ENCODE peak calls at places on chromosomes 12 and 14, in four cellular contexts. C is GM23248, H is left ventricle myocardium inferior, R is mammary epithelial cell. W is an unnamed sample.

GRCh38 chr12:110934093-110934852 is 13.9 kb upstream of the MYL2 start:
- DNase-seq in C (peak), H (no peak), R (peak), W (no peak)

GRCh38 chr14:65981192-65981843 is 504.9 kb upstream of the CCDC196 start:
- DNase-seq in C (no peak), H (peak), R (no peak), W (no peak)

GRCh38 chr12:5036031-5036430 is 7.6 kb upstream of the KCNA5 start:
- DNase-seq in C (no peak), H (no peak), R (no peak), W (no peak)

GRCh38 chr12:108567388-108567787 is 5.0 kb downstream of the ISCU start:
- DNase-seq in C (no peak), H (no peak), R (no peak), W (no peak)

GRCh38 chr14:77007975-77008421 is 20.5 kb downstream of the IRF2BPL start:
- DNase-seq in C (no peak), H (peak), R (peak), W (no peak)

GRCh38 chr14:101184104-101184455 is 280.6 kb upstream of the RTL1 start:
- DNase-seq in C (no peak), H (no peak), R (no peak), W (no peak)

GRCh38 chr14:24427537-24428508 is 1.6 kb downstream of the CBLN3 start:
- DNase-seq in C (no peak), H (no peak), R (no peak), W (peak)

GRCh38 chr14:73943083-73943482 is 6.8 kb downstream of the FAM161B start:
- DNase-seq in C (peak), H (no peak), R (peak), W (no peak)

GRCh38 chr12:15522574-15523187 is 200.4 kb downstream of the PTPRO start:
- DNase-seq in C (peak), H (no peak), R (peak), W (no peak)

GRCh38 chr12:64082866-64083268 is 139.2 kb downstream of the KICS2 start:
- DNase-seq in C (no peak), H (no peak), R (no peak), W (no peak)

GRCh38 chr12:81610955-81611889 is 147.9 kb downstream of the PPFIA2 start:
- DNase-seq in C (peak), H (no peak), R (peak), W (peak)

GRCh38 chr12:48883305-48884171 is 17.9 kb upstream of the RND1 start:
- DNase-seq in C (no peak), H (no peak), R (no peak), W (no peak)

GRCh38 chr14:103943673-103944072 is 1.3 kb upstream of the RD3L start:
- DNase-seq in C (no peak), H (no peak), R (no peak), W (no peak)

GRCh38 chr14:74508292-74508731 is 14.7 kb downstream of the ISCA2 start:
- DNase-seq in C (peak), H (no peak), R (no peak), W (no peak)

GRCh38 chr12:119925269-119925668 is 48.1 kb upstream of the CIT start:
- DNase-seq in C (no peak), H (no peak), R (no peak), W (no peak)

GRCh38 chr14:100671386-100671901 is 55.2 kb upstream of the DLK1 start:
- DNase-seq in C (no peak), H (no peak), R (no peak), W (no peak)

GRCh38 chr12:3207858-3208257 is 130.7 kb downstream of the TSPAN9 start:
- DNase-seq in C (no peak), H (no peak), R (no peak), W (no peak)

GRCh38 chr12:46181465-46181864 is 87.4 kb downstream of the SLC38A1 start:
- DNase-seq in C (no peak), H (no peak), R (no peak), W (no peak)

GRCh38 chr12:62248873-62249272 is 11.3 kb upstream of the USP15 start:
- DNase-seq in C (peak), H (no peak), R (peak), W (no peak)

GRCh38 chr12:57104292-57104910 is 6.8 kb downstream of the STAT6 start:
- DNase-seq in C (no peak), H (no peak), R (no peak), W (no peak)

GRCh38 chr12:64669270-64669842 is 59.1 kb downstream of the RASSF3 start:
- DNase-seq in C (no peak), H (peak), R (peak), W (peak)

GRCh38 chr12:6092784-6093722 is 31.4 kb downstream of the VWF start:
- DNase-seq in C (peak), H (no peak), R (peak), W (no peak)

GRCh38 chr12:89067436-89067835 is 284.9 kb downstream of the DUSP6 start:
- DNase-seq in C (peak), H (no peak), R (peak), W (no peak)

GRCh38 chr12:116159175-116159574 is 118.3 kb downstream of the MED13L start:
- DNase-seq in C (peak), H (no peak), R (no peak), W (no peak)

GRCh38 chr12:114063435-114063834 is 97.3 kb upstream of the RBM19 start:
- DNase-seq in C (no peak), H (no peak), R (no peak), W (no peak)

GRCh38 chr12:109737111-109737510 is 23.5 kb downstream of the FAM222A start:
- DNase-seq in C (no peak), H (no peak), R (no peak), W (peak)

GRCh38 chr14:66483322-66483721 is 2.8 kb upstream of the CCDC196 start:
- DNase-seq in C (peak), H (no peak), R (peak), W (no peak)

GRCh38 chr14:21652209-21652808 is 1.3 kb upstream of the OR4E2 start:
- DNase-seq in C (no peak), H (no peak), R (no peak), W (no peak)

GRCh38 chr12:27468241-27468640 is 21.7 kb downstream of the SMCO2 start:
- DNase-seq in C (peak), H (no peak), R (no peak), W (no peak)

GRCh38 chr14:91261115-91261514 is 16.6 kb upstream of the GPR68 start:
- DNase-seq in C (no peak), H (no peak), R (no peak), W (no peak)

GRCh38 chr14:67820428-67820881 is 876 bp downstream of the RAD51B start:
- DNase-seq in C (peak), H (no peak), R (peak), W (no peak)

GRCh38 chr12:122096591-122097149 is 18.1 kb downstream of the MLXIP start:
- DNase-seq in C (peak), H (no peak), R (peak), W (no peak)

GRCh38 chr14:36295642-36296627 is 24.5 kb downstream of the MBIP start:
- DNase-seq in C (no peak), H (no peak), R (no peak), W (no peak)

GRCh38 chr14:89237923-89238529 is 179.0 kb downstream of the FOXN3 start:
- DNase-seq in C (peak), H (no peak), R (peak), W (no peak)

GRCh38 chr14:63290741-63291286 is 27.9 kb downstream of the GPHB5 start:
- DNase-seq in C (peak), H (no peak), R (no peak), W (no peak)

GRCh38 chr14:23693252-23693775 is 57.1 kb downstream of the DHRS2 start:
- DNase-seq in C (no peak), H (no peak), R (no peak), W (no peak)

GRCh38 chr14:22556021-22556989 is 32.7 kb downstream of the DAD1 start:
- DNase-seq in C (peak), H (no peak), R (peak), W (peak)

GRCh38 chr14:63174760-63175191 is 29.5 kb upstream of the RHOJ start:
- DNase-seq in C (peak), H (no peak), R (peak), W (no peak)

GRCh38 chr12:109270494-109270893 is 38.6 kb downstream of the FOXN4 start:
- DNase-seq in C (no peak), H (no peak), R (no peak), W (no peak)

GRCh38 chr14:24094839-24095195 is 706 bp downstream of the PCK2 start:
- DNase-seq in C (no peak), H (no peak), R (no peak), W (no peak)

GRCh38 chr12:50201987-50202521 is 34.9 kb upstream of the CERS5 start:
- DNase-seq in C (peak), H (no peak), R (peak), W (no peak)
- H3K4me3 ChIP-seq in C (peak), H (no peak), R (no peak), W (no peak)

GRCh38 chr14:38285962-38286361 is 30.1 kb upstream of the CLEC14A start:
- DNase-seq in C (no peak), H (no peak), R (no peak), W (no peak)
- H3K4me3 ChIP-seq in C (no peak), H (no peak), R (no peak), W (no peak)

GRCh38 chr12:53051058-53051880 is 1.4 kb downstream of the TNS2 start:
- DNase-seq in C (peak), H (peak), R (no peak), W (peak)

GRCh38 chr12:53053223-53054111 is 3.6 kb downstream of the TNS2 start:
- DNase-seq in C (peak), H (peak), R (peak), W (peak)

GRCh38 chr12:53051881-53052412 is 2.1 kb downstream of the TNS2 start:
- DNase-seq in C (no peak), H (no peak), R (no peak), W (no peak)

GRCh38 chr12:53054112-53054878 is 4.4 kb downstream of the TNS2 start:
- DNase-seq in C (peak), H (peak), R (peak), W (peak)

GRCh38 chr12:53052419-53053222 is 2.8 kb downstream of the TNS2 start:
- DNase-seq in C (peak), H (peak), R (peak), W (peak)
- H3K4me3 ChIP-seq in C (peak), H (peak), R (no peak), W (peak)

DNA sequence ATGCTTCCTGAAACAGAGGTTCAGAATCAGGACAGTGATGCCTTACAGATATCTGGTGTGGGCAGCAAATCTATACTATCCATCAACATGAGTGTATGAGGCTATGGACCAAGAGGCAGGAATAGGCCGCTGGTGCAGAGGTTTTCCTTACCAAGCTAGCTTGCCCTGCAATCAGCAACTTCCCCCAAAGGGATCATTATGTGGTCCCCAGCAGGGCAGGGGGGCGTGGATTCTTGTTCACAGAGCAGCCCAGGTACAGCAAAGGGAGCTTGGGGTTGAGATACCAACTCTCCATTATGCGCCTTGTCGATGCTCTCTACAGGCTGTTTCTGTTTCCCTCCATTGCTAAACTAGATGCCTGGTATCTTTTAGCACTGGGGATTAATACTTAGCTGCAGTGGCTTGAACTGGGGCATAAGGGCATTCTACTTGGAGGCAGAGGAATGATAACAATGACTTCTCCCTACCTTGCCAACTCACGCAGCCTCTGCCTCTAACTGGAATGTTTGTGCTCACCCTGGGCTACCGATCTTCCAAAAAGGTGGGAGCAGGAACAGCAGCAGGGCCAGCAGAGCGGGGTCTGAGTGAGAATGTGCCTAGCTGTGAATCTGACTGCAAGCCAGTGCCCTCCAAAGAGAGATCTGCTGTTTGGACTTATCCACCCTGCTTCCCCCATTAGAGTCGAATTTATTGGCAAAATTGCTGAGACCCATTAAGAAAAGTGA is 10.3 kb upstream of the KRT1 start:
- DNase-seq in C (no peak), H (no peak), R (no peak), W (no peak)
- H3K4me3 ChIP-seq in C (no peak), H (peak), R (no peak), W (peak)

W was measured in right cardiac atrium.